ENCODE peak calls at places on chromosomes 6 and 20, in nine cellular contexts. O is right lobe of liver, S is kidney, Q is pancreas, L is body of pancreas, Y is BE2C, F is ovary, M is hepatocyte, J is left lung. N is an unnamed sample. For H3K4me1 and H3K9me3, the result is how much of the 10 kb centered on the place peaks cover.

GRCh38 chr20:59728722-59729430 is 124.5 kb downstream of the PHACTR3 start:
- DNase-seq in O (no peak), S (no peak), Q (no peak), L (no peak), Y (no peak), F (no peak), M (no peak), J (peak), N (no peak)

GRCh38 chr6:3291346-3291745 is 32.6 kb downstream of the PSMG4 start:
- DNase-seq in O (peak), S (no peak), Q (no peak), L (no peak), Y (no peak), F (no peak), M (no peak), J (no peak), N (no peak)

GRCh38 chr6:36912583-36912982 is 26.8 kb downstream of the C6orf89 start:
- DNase-seq in O (no peak), S (no peak), Q (no peak), L (no peak), Y (no peak), F (no peak), M (peak), J (no peak), N (no peak)

GRCh38 chr6:8082954-8083858 is 19.0 kb upstream of the BLOC1S5 start:
- DNase-seq in O (no peak), S (no peak), Q (peak), L (peak), Y (no peak), F (no peak), M (peak), J (no peak), N (peak)

GRCh38 chr6:43297644-43298564 is at the start of gene SLC22A7:
- DNase-seq in O (peak), S (no peak), Q (peak), L (peak), Y (no peak), F (no peak), M (no peak), J (no peak), N (no peak)

GRCh38 chr6:106631356-106631755 is 2.0 kb downstream of the QRSL1 start:
- DNase-seq in O (no peak), S (no peak), Q (no peak), L (peak), Y (no peak), F (no peak), M (no peak), J (no peak), N (no peak)

GRCh38 chr6:35181933-35182612 is 31.7 kb upstream of the SCUBE3 start:
- DNase-seq in O (no peak), S (peak), Q (peak), L (peak), Y (peak), F (peak), M (peak), J (peak), N (no peak)

GRCh38 chr20:53949319-53949839 is 121.0 kb downstream of the BCAS1 start:
- DNase-seq in O (no peak), S (peak), Q (no peak), L (peak), Y (no peak), F (no peak), M (no peak), J (peak), N (no peak)

GRCh38 chr6:26329763-26330511 is 35.1 kb upstream of the BTN3A2 start:
- DNase-seq in O (no peak), S (no peak), Q (no peak), L (no peak), Y (peak), F (no peak), M (peak), J (no peak), N (peak)

GRCh38 chr6:31476515-31477139 is 21.3 kb upstream of the MICB start:
- DNase-seq in O (no peak), S (no peak), Q (no peak), L (no peak), Y (no peak), F (no peak), M (no peak), J (no peak), N (no peak)

GRCh38 chr20:43736588-43737091 is 9.8 kb upstream of the GTSF1L start:
- DNase-seq in O (no peak), S (no peak), Q (no peak), L (no peak), Y (no peak), F (no peak), M (peak), J (no peak), N (no peak)

GRCh38 chr6:22765015-22765414 is 195.6 kb downstream of the HDGFL1 start:
- DNase-seq in O (no peak), S (no peak), Q (no peak), L (no peak), Y (no peak), F (no peak), M (no peak), J (no peak), N (no peak)

GRCh38 chr6:29532320-29532951 is 27.1 kb downstream of the UBD start:
- DNase-seq in O (no peak), S (no peak), Q (no peak), L (no peak), Y (no peak), F (no peak), M (no peak), J (no peak), N (no peak)

GRCh38 chr6:127198549-127198948 is 68.1 kb upstream of the RNF146 start:
- DNase-seq in O (no peak), S (no peak), Q (no peak), L (no peak), Y (no peak), F (no peak), M (no peak), J (no peak), N (no peak)

GRCh38 chr6:168574699-168575195 is 133.8 kb downstream of the SMOC2 start:
- DNase-seq in O (no peak), S (peak), Q (no peak), L (no peak), Y (no peak), F (peak), M (peak), J (peak), N (no peak)

GRCh38 chr6:16909599-16910360 is 148.5 kb upstream of the ATXN1 start:
- DNase-seq in O (no peak), S (no peak), Q (no peak), L (no peak), Y (no peak), F (no peak), M (no peak), J (no peak), N (no peak)

GRCh38 chr20:52313335-52313963 is 121.9 kb upstream of the ZFP64 start:
- DNase-seq in O (peak), S (no peak), Q (peak), L (peak), Y (peak), F (peak), M (peak), J (no peak), N (peak)

GRCh38 chr6:68901044-68901443 is 266.0 kb downstream of the ADGRB3 start:
- DNase-seq in O (no peak), S (no peak), Q (no peak), L (no peak), Y (no peak), F (no peak), M (no peak), J (peak), N (no peak)

GRCh38 chr20:46746972-46747371 is 37.5 kb downstream of the SLC2A10 start:
- DNase-seq in O (no peak), S (no peak), Q (no peak), L (no peak), Y (no peak), F (no peak), M (peak), J (no peak), N (no peak)

GRCh38 chr6:46676604-46677313 is 10.9 kb upstream of the TDRD6 start:
- DNase-seq in O (no peak), S (no peak), Q (no peak), L (no peak), Y (no peak), F (no peak), M (no peak), J (no peak), N (no peak)

GRCh38 chr6:16806363-16806762 is 45.1 kb upstream of the ATXN1 start:
- DNase-seq in O (no peak), S (no peak), Q (no peak), L (no peak), Y (no peak), F (no peak), M (no peak), J (no peak), N (no peak)

GRCh38 chr20:5080384-5080877 is 39.3 kb downstream of the PCNA start:
- DNase-seq in O (peak), S (peak), Q (no peak), L (peak), Y (no peak), F (peak), M (no peak), J (peak), N (no peak)

GRCh38 chr20:2633381-2633780 is 19.1 kb upstream of the NOP56 start:
- DNase-seq in O (no peak), S (no peak), Q (no peak), L (no peak), Y (no peak), F (no peak), M (no peak), J (no peak), N (no peak)

GRCh38 chr6:24494726-24495515 is at the start of gene ALDH5A1:
- DNase-seq in O (peak), S (peak), Q (peak), L (peak), Y (peak), F (peak), M (peak), J (peak), N (peak)

GRCh38 chr6:130996635-130997034 is 66.4 kb downstream of the EPB41L2 start:
- DNase-seq in O (no peak), S (no peak), Q (no peak), L (no peak), Y (no peak), F (no peak), M (no peak), J (no peak), N (no peak)

GRCh38 chr6:130994319-130995097 is 68.5 kb downstream of the EPB41L2 start:
- DNase-seq in O (no peak), S (no peak), Q (no peak), L (no peak), Y (no peak), F (no peak), M (no peak), J (no peak), N (no peak)

GRCh38 chr6:130993292-130993765 is 69.7 kb downstream of the EPB41L2 start:
- DNase-seq in O (no peak), S (no peak), Q (no peak), L (peak), Y (no peak), F (no peak), M (no peak), J (no peak), N (no peak)

GRCh38 chr6:130997061-130997753 is 65.8 kb downstream of the EPB41L2 start:
- DNase-seq in O (no peak), S (no peak), Q (no peak), L (no peak), Y (no peak), F (no peak), M (no peak), J (no peak), N (peak)

GRCh38 chr6:130995783-130996447 is 67.1 kb downstream of the EPB41L2 start:
- DNase-seq in O (no peak), S (no peak), Q (no peak), L (no peak), Y (no peak), F (no peak), M (no peak), J (no peak), N (no peak)
- H3K4me1 ChIP-seq in O (under half), S (under half), Q (under half), L (under half), Y (under half), F (under half), M (under half), J (under half), N (under half)

GRCh38 chr20:55793986-55794385 is 211.3 kb downstream of the CBLN4 start:
- DNase-seq in O (no peak), S (no peak), Q (no peak), L (no peak), Y (no peak), F (no peak), M (no peak), J (no peak), N (no peak)

GRCh38 chr20:55792049-55792448 is 213.3 kb downstream of the CBLN4 start:
- DNase-seq in O (no peak), S (no peak), Q (no peak), L (no peak), Y (no peak), F (no peak), M (no peak), J (no peak), N (no peak)

GRCh38 chr20:55790178-55790577 is 215.1 kb downstream of the CBLN4 start:
- DNase-seq in O (peak), S (no peak), Q (no peak), L (no peak), Y (peak), F (no peak), M (no peak), J (no peak), N (no peak)
- H3K9me3 ChIP-seq in O (under half), S (under half), Q (under half), L (under half), Y (under half), F (under half), M (under half), J (under half), N (under half)

GRCh38 chr20:41142914-41143313 is 5.6 kb downstream of the PLCG1 start:
- DNase-seq in O (no peak), S (no peak), Q (no peak), L (no peak), Y (no peak), F (no peak), M (no peak), J (no peak), N (no peak)

GRCh38 chr20:41145317-41145716 is 8.0 kb downstream of the PLCG1 start:
- DNase-seq in O (no peak), S (peak), Q (no peak), L (no peak), Y (no peak), F (no peak), M (no peak), J (no peak), N (no peak)

GRCh38 chr20:41142241-41142640 is 4.9 kb downstream of the PLCG1 start:
- DNase-seq in O (no peak), S (no peak), Q (no peak), L (no peak), Y (no peak), F (no peak), M (no peak), J (no peak), N (no peak)

GRCh38 chr20:41141153-41141815 is 3.9 kb downstream of the PLCG1 start:
- DNase-seq in O (no peak), S (no peak), Q (no peak), L (peak), Y (no peak), F (no peak), M (no peak), J (peak), N (no peak)

DNA sequence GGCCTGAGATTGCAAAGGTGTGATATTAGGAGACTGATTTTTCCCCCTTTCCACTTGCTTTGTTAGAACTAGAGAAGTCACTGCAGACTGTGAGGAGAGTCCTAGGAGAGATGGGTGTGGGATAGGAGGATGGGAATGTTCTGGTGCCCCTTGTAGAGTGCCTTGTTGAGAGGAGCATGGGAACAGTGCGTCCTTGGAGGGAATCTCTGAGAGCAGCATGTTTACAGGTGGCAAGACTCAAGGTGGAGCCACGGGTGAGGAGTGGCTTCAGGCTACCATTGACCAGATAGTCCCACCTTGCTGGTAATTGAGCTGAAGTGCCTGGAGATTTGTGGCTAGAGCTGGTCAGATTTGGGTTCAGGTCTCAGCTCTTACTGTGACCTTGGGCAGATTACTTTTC is 6.0 kb downstream of the PLCG1 start:
- DNase-seq in O (no peak), S (no peak), Q (no peak), L (no peak), Y (no peak), F (no peak), M (no peak), J (no peak), N (no peak)
- H3K4me1 ChIP-seq in O (under half), S (half or more), Q (under half), L (under half), Y (under half), F (under half), M (under half), J (half or more), N (under half)

DNA sequence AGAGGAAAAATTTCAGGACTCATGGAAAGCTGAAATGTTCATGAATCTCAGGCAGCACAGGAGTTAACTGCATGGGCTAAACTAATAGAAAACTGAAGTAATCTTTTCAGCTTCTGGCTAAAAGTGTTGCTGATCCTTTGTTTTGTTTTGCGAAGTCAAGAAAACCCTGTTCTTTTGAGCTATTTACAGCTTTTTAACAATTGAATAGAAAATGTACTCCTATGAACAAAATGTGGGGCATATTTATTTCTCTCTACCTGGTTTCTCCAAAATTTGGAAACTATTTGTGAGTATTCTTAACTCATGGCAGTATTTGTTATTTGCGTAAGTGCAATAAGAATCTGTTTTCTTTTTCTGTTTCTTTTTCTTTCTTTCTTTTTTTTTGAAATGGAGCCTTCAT is 818.8 kb upstream of the CITED2 start:
- DNase-seq in O (no peak), S (no peak), Q (no peak), L (no peak), Y (no peak), F (no peak), M (no peak), J (no peak), N (no peak)
- H3K9me3 ChIP-seq in O (under half), S (under half), Q (under half), L (under half), Y (under half), F (under half), M (under half), J (under half), N (under half)

GRCh38 chr6:162730502-162730901 is 2.7 kb downstream of the PACRG start:
- DNase-seq in O (no peak), S (no peak), Q (no peak), L (no peak), Y (no peak), F (no peak), M (no peak), J (no peak), N (no peak)
- H3K4me1 ChIP-seq in O (under half), S (under half), Q (under half), L (under half), Y (under half), F (under half), M (under half), J (under half), N (under half)

GRCh38 chr20:22093122-22093521 is 387.7 kb downstream of the PAX1 start:
- DNase-seq in O (no peak), S (no peak), Q (no peak), L (no peak), Y (no peak), F (no peak), M (no peak), J (no peak), N (no peak)
- H3K9me3 ChIP-seq in O (under half), S (under half), Q (under half), L (under half), Y (under half), F (under half), M (under half), J (under half), N (under half)

N was measured in HAP-1.